ENCODE peak calls at places on chromosomes 2 and 18, in eight cellular contexts. H is OCI-LY7, L is NCI-H2029 treated with DMSO at 0.1 percent for 48 hours, V is head of caudate nucleus, C is HCEC 1CT, M is suprapubic skin, Y is cardiac muscle cell, R is AG20443. E is an unnamed sample.
A peak's percentile ranks its signal among the peaks of the same experiment; 100 is the strongest.

GRCh38 chr2:222861411-222862067 is 703 bp downstream of the ACSL3 start:
- DNase-seq in H (peak; percentile 47), L (no peak), V (peak; percentile 50), C (peak; percentile 36), M (no peak), Y (no peak), R (peak; percentile 73), E (no peak)

GRCh38 chr18:34121157-34121807 is 103.4 kb downstream of the NOL4 start:
- DNase-seq in H (no peak), L (peak; percentile 11), V (no peak), C (no peak), M (no peak), Y (no peak), R (no peak), E (peak; percentile 95)

GRCh38 chr2:180077295-180077906 is 70.3 kb upstream of the CWC22 start:
- DNase-seq in H (peak; percentile 17), L (peak; percentile 28), V (no peak), C (peak; percentile 24), M (no peak), Y (peak; percentile 17), R (peak; percentile 33), E (no peak)

GRCh38 chr2:32882911-32883810 is 63.6 kb upstream of the LTBP1 start:
- DNase-seq in H (no peak), L (no peak), V (no peak), C (no peak), M (no peak), Y (no peak), R (peak; percentile 14), E (peak; percentile 93)

GRCh38 chr18:22827216-22827615 is 105.9 kb upstream of the RBBP8 start:
- DNase-seq in H (no peak), L (no peak), V (no peak), C (no peak), M (no peak), Y (no peak), R (no peak), E (no peak)

GRCh38 chr18:2656237-2657042 is 914 bp downstream of the SMCHD1 start:
- DNase-seq in H (peak; percentile 55), L (no peak), V (peak; percentile 32), C (peak; percentile 26), M (peak; percentile 81), Y (peak; percentile 75), R (peak; percentile 73), E (peak; percentile 48)

GRCh38 chr18:54787098-54787497 is 41.2 kb upstream of the RAB27B start:
- DNase-seq in H (no peak), L (no peak), V (no peak), C (no peak), M (no peak), Y (no peak), R (no peak), E (no peak)

GRCh38 chr2:66534461-66534860 is 99.5 kb downstream of the MEIS1 start:
- DNase-seq in H (no peak), L (no peak), V (no peak), C (no peak), M (no peak), Y (no peak), R (no peak), E (no peak)

GRCh38 chr2:232431705-232432590 is 24.0 kb upstream of the ALPI start:
- DNase-seq in H (no peak), L (no peak), V (no peak), C (no peak), M (no peak), Y (no peak), R (no peak), E (no peak)

GRCh38 chr2:50535971-50536759 is 495.8 kb downstream of the NRXN1 start:
- DNase-seq in H (peak; percentile 26), L (peak; percentile 55), V (peak; percentile 14), C (peak; percentile 21), M (no peak), Y (peak; percentile 58), R (no peak), E (peak; percentile 32)

GRCh38 chr2:189015378-189015777 is 41.2 kb downstream of the COL3A1 start:
- DNase-seq in H (no peak), L (no peak), V (no peak), C (no peak), M (no peak), Y (no peak), R (no peak), E (no peak)

GRCh38 chr2:153307223-153307622 is 171.3 kb downstream of the RPRM start:
- DNase-seq in H (no peak), L (no peak), V (no peak), C (no peak), M (no peak), Y (no peak), R (no peak), E (no peak)

GRCh38 chr2:9415770-9416169 is 7.6 kb downstream of the ITGB1BP1 start:
- DNase-seq in H (no peak), L (no peak), V (peak; percentile 62), C (no peak), M (no peak), Y (no peak), R (no peak), E (no peak)

GRCh38 chr2:168369087-168369486 is 87.0 kb upstream of the CERS6 start:
- DNase-seq in H (no peak), L (no peak), V (no peak), C (no peak), M (no peak), Y (no peak), R (no peak), E (no peak)

GRCh38 chr2:3423492-3424170 is 44.1 kb downstream of the TRAPPC12 start:
- DNase-seq in H (peak; percentile 59), L (no peak), V (peak; percentile 60), C (peak; percentile 22), M (no peak), Y (peak; percentile 57), R (peak; percentile 83), E (no peak)

GRCh38 chr18:60554961-60555360 is 182.4 kb upstream of the MC4R start:
- DNase-seq in H (no peak), L (peak; percentile 37), V (no peak), C (no peak), M (no peak), Y (no peak), R (no peak), E (no peak)

GRCh38 chr2:20065885-20066602 is 14.6 kb upstream of the LAPTM4A start:
- DNase-seq in H (no peak), L (peak; percentile 87), V (peak; percentile 31), C (peak; percentile 58), M (no peak), Y (no peak), R (no peak), E (peak; percentile 85)

GRCh38 chr2:112480540-112481049 is 1.4 kb upstream of the TTL start:
- DNase-seq in H (no peak), L (no peak), V (no peak), C (no peak), M (no peak), Y (no peak), R (no peak), E (no peak)

GRCh38 chr2:232492236-232492848 is 4.7 kb upstream of the ECEL1 start:
- DNase-seq in H (no peak), L (no peak), V (no peak), C (no peak), M (no peak), Y (no peak), R (no peak), E (peak; percentile 40)

GRCh38 chr2:231925303-231926179 is 655 bp downstream of the NPPC start:
- DNase-seq in H (peak; percentile 67), L (no peak), V (peak; percentile 80), C (peak; percentile 79), M (peak; percentile 87), Y (peak; percentile 94), R (peak; percentile 95), E (peak; percentile 50)

GRCh38 chr2:235614176-235614860 is 120.5 kb downstream of the AGAP1 start:
- DNase-seq in H (no peak), L (no peak), V (no peak), C (no peak), M (no peak), Y (no peak), R (peak; percentile 59), E (no peak)

GRCh38 chr2:75606851-75607798 is 39.5 kb upstream of the MRPL19 start:
- DNase-seq in H (no peak), L (no peak), V (no peak), C (peak; percentile 65), M (no peak), Y (no peak), R (peak; percentile 55), E (no peak)

E was measured in DMS79 treated with DMSO at 0.1 percent for 48 hours.